ENCODE peak calls at places on chromosomes 3 and 15, in ten cellular contexts. L, U, D, B, E, Q, Y, X, K and H are unnamed samples.

GRCh38 chr3:55445551-55445950 is 41.6 kb downstream of the WNT5A start:
- DNase-seq in L (no peak), Q (no peak), U (no peak), D (no peak), K (no peak), E (no peak), Y (no peak), X (no peak), B (no peak), H (no peak)

GRCh38 chr15:77693576-77693975 is 60.9 kb upstream of the LINGO1 start:
- DNase-seq in K (no peak), Y (no peak), B (no peak), Q (no peak), X (no peak), D (no peak), L (no peak), E (no peak), U (no peak), H (no peak)

GRCh38 chr15:70297465-70298152 is 199.9 kb upstream of the TLE3 start:
- DNase-seq in E (no peak), K (no peak), Q (no peak), X (no peak), Y (no peak), L (no peak), B (no peak), D (no peak), U (no peak), H (no peak)

GRCh38 chr3:28835751-28836150 is 445.1 kb upstream of the RBMS3 start:
- DNase-seq in Y (no peak), B (no peak), D (no peak), X (no peak), U (no peak), E (no peak), K (no peak), Q (no peak), L (no peak), H (no peak)

GRCh38 chr3:188124184-188124583 is 29.8 kb upstream of the LPP start:
- DNase-seq in Q (no peak), X (peak), U (no peak), L (no peak), D (no peak), K (no peak), B (no peak), E (no peak), Y (no peak), H (no peak)

GRCh38 chr3:124582196-124582595 is 148.1 kb upstream of the UMPS start:
- DNase-seq in K (no peak), L (no peak), Q (no peak), E (no peak), Y (no peak), B (no peak), U (no peak), D (no peak), X (no peak), H (no peak)

GRCh38 chr15:39918688-39919385 is 1.2 kb downstream of the GPR176 start:
- DNase-seq in Q (no peak), X (peak), Y (peak), K (no peak), L (no peak), U (no peak), D (no peak), B (no peak), E (no peak), H (no peak)

GRCh38 chr15:55587321-55588069 is 650 bp downstream of the PYGO1 start:
- DNase-seq in D (no peak), B (peak), X (peak), Q (peak), U (peak), K (peak), E (peak), Y (peak), L (peak), H (peak)

DNA sequence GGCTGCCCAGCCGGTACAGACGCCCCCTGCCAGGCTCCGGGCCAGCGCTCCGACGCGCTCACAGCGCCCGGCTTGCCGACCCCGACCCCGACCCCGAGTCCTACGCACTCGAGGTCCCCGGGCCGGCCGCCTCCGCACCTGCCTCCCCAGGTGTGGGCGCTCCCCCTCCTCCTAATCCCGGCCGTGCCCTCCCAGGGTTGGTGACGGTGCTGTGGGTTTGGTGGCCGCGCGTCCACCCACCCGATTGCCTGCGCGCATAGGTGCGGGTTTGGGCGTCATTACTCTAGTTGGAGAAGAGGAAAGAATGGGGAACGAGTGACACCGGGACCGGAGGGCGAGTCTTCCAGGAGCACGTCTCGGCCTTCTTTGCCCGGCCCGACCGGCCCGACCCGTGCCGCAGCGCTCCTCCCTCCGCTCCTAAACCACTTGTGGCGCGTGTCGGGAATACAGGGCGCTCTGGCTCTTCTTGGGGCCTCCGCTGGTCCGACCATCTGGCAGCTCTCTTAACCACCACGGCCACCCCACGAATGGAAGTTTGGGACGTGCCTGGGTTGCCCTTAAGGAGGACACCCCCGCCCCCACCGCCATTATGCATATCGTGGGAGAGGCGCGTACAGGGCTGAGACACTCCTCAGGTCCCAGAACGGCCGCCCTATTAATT is 814 bp upstream of the THRB start:
- DNase-seq in X (no peak), Y (no peak), K (no peak), E (peak), L (no peak), U (peak), B (peak), D (no peak), Q (peak), H (peak)
- TF ChIP-seq CTCF in X (no peak), Y (no peak), K (no peak), E (no peak), L (peak), U (peak), B (no peak), D (no peak), Q (peak), H (no peak)

GRCh38 chr3:32238027-32238815 is at the start of gene CMTM8:
- DNase-seq in Q (peak), L (peak), K (peak), Y (no peak), U (no peak), D (no peak), X (no peak), E (peak), B (peak), H (peak)

GRCh38 chr3:32237670-32238026 is 832 bp upstream of the CMTM8 start:
- DNase-seq in Q (no peak), D (no peak), X (no peak), Y (no peak), K (no peak), L (no peak), U (no peak), B (no peak), E (no peak), H (no peak)

GRCh38 chr3:32238816-32239637 is 547 bp downstream of the CMTM8 start:
- DNase-seq in D (no peak), B (no peak), U (no peak), X (peak), L (peak), Q (peak), K (peak), Y (peak), E (peak), H (peak)

GRCh38 chr3:32241100-32241499 is 2.6 kb downstream of the CMTM8 start:
- DNase-seq in L (no peak), Y (no peak), K (no peak), D (no peak), B (no peak), U (no peak), Q (no peak), E (no peak), X (no peak), H (no peak)

DNA sequence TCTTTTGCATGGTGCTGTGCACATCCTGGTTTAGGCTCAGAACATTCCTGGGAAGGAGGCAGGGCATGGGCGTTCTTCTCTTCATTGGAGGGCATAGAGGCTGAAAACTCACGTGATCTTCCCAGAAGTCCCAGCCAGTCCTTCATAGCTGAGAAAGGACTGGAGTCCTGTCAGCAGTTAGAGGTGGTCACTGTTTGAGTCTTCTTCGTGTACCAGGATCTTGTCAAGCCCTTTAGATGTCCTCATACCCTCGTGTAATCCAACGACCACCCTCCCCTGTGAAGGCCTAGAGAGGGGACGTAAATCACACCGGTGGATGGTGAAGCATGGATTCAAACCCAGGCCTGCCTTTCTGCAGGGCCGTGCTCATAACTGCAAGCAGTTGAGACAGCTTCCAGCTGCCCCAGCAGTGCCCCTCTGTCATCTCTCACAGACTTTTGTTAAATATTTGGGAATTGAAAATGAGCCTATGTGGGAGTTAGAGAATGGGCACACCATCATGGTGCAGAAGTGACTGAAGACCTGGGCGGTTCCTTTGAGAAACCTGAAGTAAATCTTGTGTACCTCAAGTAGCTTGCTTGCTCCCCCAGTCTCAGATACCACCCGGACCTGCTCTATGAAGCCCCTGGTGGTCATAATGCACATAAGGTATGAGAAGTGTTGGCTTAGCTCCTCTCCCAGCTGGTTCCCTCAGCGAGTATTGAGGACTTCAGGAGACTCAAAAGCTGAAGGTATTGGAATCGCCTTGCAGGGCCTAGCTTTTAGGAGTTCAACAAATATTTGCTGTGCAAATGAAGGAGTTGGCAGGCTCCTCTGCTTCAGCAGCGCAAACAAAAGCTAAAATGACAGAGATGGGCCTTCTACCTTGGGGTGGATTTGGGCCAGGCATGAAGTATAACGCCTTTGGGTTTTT is 1.4 kb downstream of the CMTM8 start:
- DNase-seq in K (peak), U (no peak), X (peak), Q (peak), E (peak), B (no peak), Y (no peak), D (no peak), L (no peak), H (peak)
- TF ChIP-seq CTCF in K (peak), U (peak), X (peak), Q (peak), E (peak), B (no peak), Y (peak), D (peak), L (peak), H (no peak)

GRCh38 chr15:42069025-42069424 is 25.3 kb downstream of the PLA2G4D start:
- DNase-seq in B (no peak), E (no peak), Q (no peak), X (no peak), U (no peak), K (no peak), L (no peak), D (no peak), Y (no peak), H (no peak)

GRCh38 chr15:42065008-42065407 is 29.4 kb downstream of the PLA2G4D start:
- DNase-seq in Y (no peak), Q (peak), E (no peak), L (peak), B (no peak), X (no peak), D (no peak), U (no peak), K (peak), H (no peak)

GRCh38 chr15:42065478-42065877 is 28.9 kb downstream of the PLA2G4D start:
- DNase-seq in L (no peak), Q (no peak), U (no peak), X (no peak), D (no peak), K (no peak), E (no peak), Y (no peak), B (no peak), H (no peak)

GRCh38 chr15:42068601-42069000 is 25.8 kb downstream of the PLA2G4D start:
- DNase-seq in Q (no peak), D (no peak), K (no peak), B (no peak), L (peak), U (no peak), X (no peak), Y (no peak), E (no peak), H (no peak)

GRCh38 chr15:42066764-42067415 is 27.5 kb downstream of the PLA2G4D start:
- DNase-seq in E (no peak), X (no peak), Y (no peak), K (no peak), D (no peak), Q (no peak), B (no peak), U (no peak), L (peak), H (no peak)
- TF ChIP-seq CTCF in E (no peak), X (no peak), Y (no peak), K (no peak), D (no peak), Q (peak), B (no peak), U (no peak), L (no peak), H (no peak)

DNA sequence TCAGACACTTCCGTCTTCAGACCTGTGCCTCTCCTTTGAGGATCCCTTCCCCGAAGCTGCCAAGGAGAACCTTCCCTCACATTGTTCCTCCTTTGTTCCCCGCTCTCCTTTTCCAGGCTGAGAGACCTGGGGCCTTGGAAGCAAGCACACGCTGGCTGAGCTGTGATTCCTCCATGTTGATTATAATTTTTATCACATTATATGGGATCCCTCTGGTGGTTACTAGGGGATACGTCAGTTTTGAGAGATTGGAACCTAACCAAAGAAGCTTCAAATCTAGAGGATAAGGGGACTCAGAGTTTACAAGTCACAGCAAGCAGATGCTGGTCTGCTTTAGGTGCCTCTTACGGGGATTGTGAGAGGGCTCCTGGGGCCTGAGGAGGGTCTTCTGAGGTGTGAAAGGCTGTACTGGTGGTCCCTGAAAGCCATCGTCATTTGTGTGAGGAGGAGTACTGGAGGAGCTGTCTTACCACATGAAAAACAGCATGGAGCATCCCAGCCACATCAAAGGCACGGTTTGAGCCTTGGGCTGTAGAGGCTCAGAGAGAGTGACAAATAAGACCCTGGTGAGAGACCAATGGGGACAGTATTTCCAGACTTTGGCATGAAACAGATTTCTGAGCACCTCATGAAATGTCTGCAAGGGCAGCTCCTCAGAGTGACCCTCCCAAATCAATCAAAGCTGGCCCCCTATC is 760.1 kb upstream of the CFAP20DC start:
- DNase-seq in E (no peak), X (peak), D (no peak), L (no peak), Q (no peak), K (peak), B (no peak), U (no peak), Y (peak), H (peak)
- TF ChIP-seq CTCF in E (peak), X (peak), D (peak), L (peak), Q (peak), K (peak), B (no peak), U (peak), Y (peak), H (no peak)